ENCODE peak calls at places on chromosome 5, in six cellular contexts. L, A, K, P, Q and J are unnamed samples.

GRCh38 chr5:160312139-160312959 is at the start of gene CCNJL:
- DNase-seq in L (peak), A (no peak), K (peak), P (no peak), Q (peak), J (peak)

GRCh38 chr5:68261174-68262021 is 45.8 kb downstream of the PIK3R1 start:
- DNase-seq in L (no peak), A (no peak), K (no peak), P (no peak), Q (no peak), J (no peak)

GRCh38 chr5:167759411-167759821 is 532.0 kb upstream of the WWC1 start:
- DNase-seq in L (no peak), A (no peak), K (no peak), P (no peak), Q (no peak), J (no peak)

GRCh38 chr5:135392256-135392655 is 6.8 kb downstream of the MACROH2A1 start:
- DNase-seq in L (no peak), A (no peak), K (no peak), P (no peak), Q (no peak), J (no peak)

GRCh38 chr5:135186662-135187522 is 152.9 kb upstream of the PITX1 start:
- DNase-seq in L (no peak), A (no peak), K (peak), P (no peak), Q (no peak), J (peak)

GRCh38 chr5:141493500-141494422 is 4.9 kb downstream of the PCDHGC5 start:
- DNase-seq in L (no peak), A (no peak), K (no peak), P (no peak), Q (no peak), J (no peak)

GRCh38 chr5:17132444-17133083 is 84.9 kb upstream of the BASP1 start:
- DNase-seq in L (no peak), A (no peak), K (peak), P (no peak), Q (peak), J (peak)

GRCh38 chr5:75681125-75681830 is 36.0 kb downstream of the POC5 start:
- DNase-seq in L (peak), A (no peak), K (peak), P (peak), Q (no peak), J (peak)

GRCh38 chr5:77082280-77082679 is 4.8 kb downstream of the ZBED3 start:
- DNase-seq in L (no peak), A (no peak), K (no peak), P (no peak), Q (no peak), J (no peak)

GRCh38 chr5:74579215-74579614 is 61.3 kb downstream of the ENC1 start:
- DNase-seq in L (no peak), A (no peak), K (peak), P (no peak), Q (no peak), J (no peak)

GRCh38 chr5:105428461-105429129 is 1866.0 kb upstream of the NUDT12 start:
- DNase-seq in L (no peak), A (no peak), K (no peak), P (no peak), Q (no peak), J (no peak)

GRCh38 chr5:554284-554988 is 30.2 kb upstream of the SLC9A3 start:
- DNase-seq in L (no peak), A (no peak), K (no peak), P (no peak), Q (no peak), J (no peak)

GRCh38 chr5:29944327-29944726 is 1249.2 kb upstream of the CDH6 start:
- DNase-seq in L (no peak), A (no peak), K (no peak), P (no peak), Q (no peak), J (no peak)

GRCh38 chr5:109740329-109740728 is 50.6 kb downstream of the MAN2A1 start:
- DNase-seq in L (no peak), A (no peak), K (no peak), P (no peak), Q (no peak), J (no peak)

GRCh38 chr5:22372826-22373660 is 480.1 kb downstream of the CDH12 start:
- DNase-seq in L (no peak), A (no peak), K (no peak), P (no peak), Q (no peak), J (no peak)

GRCh38 chr5:2750758-2751464 is 566 bp downstream of the IRX2 start:
- DNase-seq in L (no peak), A (no peak), K (no peak), P (no peak), Q (no peak), J (peak)
- TF ChIP-seq JUND in L (no peak), A (no peak), K (no peak), P (no peak), Q (no peak), J (no peak)

DNA sequence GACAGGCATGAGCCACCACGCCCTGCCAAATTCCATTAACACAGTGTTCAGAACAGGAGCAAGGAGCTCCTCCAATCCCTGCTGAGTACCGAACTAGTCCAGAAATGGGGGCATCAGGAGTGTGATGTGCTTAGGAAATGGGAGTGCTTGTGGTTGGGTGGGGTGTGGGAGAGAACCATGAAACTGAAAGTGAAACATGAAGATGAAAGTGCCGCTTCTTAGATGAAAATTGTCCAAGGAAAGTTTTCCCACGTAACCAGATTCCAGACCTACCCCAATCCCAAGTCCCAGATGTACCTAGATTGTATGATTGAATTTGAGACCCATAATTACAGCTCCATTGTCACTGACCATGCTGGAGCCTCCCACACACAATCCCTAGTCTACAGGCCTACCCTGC is 16.6 kb upstream of the ZNF131 start:
- DNase-seq in L (no peak), A (no peak), K (no peak), P (no peak), Q (no peak), J (no peak)
- TF ChIP-seq JUND in L (no peak), A (no peak), K (no peak), P (no peak), Q (no peak), J (no peak)

GRCh38 chr5:120767171-120767820 is 303.2 kb downstream of the PRR16 start:
- DNase-seq in L (no peak), A (no peak), K (no peak), P (no peak), Q (no peak), J (no peak)

GRCh38 chr5:120771181-120771580 is 307.1 kb downstream of the PRR16 start:
- DNase-seq in L (no peak), A (no peak), K (no peak), P (no peak), Q (no peak), J (no peak)

GRCh38 chr5:120765189-120765588 is 301.1 kb downstream of the PRR16 start:
- DNase-seq in L (no peak), A (no peak), K (no peak), P (no peak), Q (no peak), J (no peak)

GRCh38 chr5:120769291-120769872 is 305.3 kb downstream of the PRR16 start:
- DNase-seq in L (no peak), A (no peak), K (no peak), P (no peak), Q (no peak), J (no peak)
- TF ChIP-seq JUND in L (no peak), A (no peak), K (no peak), P (no peak), Q (no peak), J (no peak)

DNA sequence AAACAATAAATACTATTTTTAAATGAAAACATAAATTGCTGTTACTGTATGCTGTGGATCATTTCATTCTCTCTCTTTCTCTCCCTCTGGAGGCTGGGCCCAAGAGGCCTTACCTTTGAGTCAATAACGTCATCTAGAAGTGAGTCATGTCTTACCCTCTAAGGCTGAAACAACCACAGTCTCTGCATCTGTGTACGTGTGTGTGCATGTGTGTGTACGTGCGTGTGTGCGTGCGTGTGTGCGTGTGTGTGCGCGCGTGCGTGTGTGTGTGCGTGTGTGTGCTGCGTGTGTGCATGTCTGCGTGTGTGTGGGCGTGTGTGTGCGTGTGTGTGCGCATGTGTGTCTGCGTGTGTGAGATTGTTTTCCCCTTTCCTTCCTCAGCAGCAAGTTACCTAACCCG is 13.6 kb upstream of the IL17B start:
- DNase-seq in L (no peak), A (no peak), K (no peak), P (no peak), Q (no peak), J (no peak)
- TF ChIP-seq JUND in L (no peak), A (no peak), K (peak), P (peak), Q (no peak), J (no peak)

DNA sequence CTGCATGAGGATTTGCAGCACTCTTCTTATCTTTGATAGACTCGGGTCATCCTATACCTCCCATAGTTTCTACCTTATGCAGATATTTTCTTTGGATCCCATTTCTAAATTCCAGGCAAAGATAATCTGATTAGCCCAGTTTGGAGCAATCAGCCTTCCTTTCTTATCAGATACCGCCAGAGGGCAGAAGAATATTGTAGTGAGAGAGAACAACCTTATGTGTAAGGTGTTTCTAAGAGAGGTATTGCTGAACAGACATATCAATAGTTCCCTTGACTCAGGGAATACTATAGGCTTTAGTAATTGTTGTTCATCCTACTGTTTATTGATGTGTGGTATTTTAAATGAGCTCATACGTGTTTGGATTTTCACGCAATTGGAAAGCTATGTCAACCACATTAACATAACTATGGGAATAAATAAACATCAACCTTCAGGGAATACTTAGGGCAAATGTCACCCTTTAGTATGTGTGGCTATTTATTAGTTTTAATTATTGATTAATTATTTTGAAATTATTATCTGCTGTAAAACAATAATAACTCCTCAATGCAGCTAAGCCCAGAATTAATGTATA is 1435.2 kb upstream of the CDH9 start:
- DNase-seq in L (peak), A (no peak), K (no peak), P (no peak), Q (no peak), J (peak)
- TF ChIP-seq JUND in L (no peak), A (no peak), K (no peak), P (no peak), Q (no peak), J (no peak)

GRCh38 chr5:24789631-24790354 is 145.0 kb upstream of the CDH10 start:
- DNase-seq in L (no peak), A (no peak), K (no peak), P (no peak), Q (no peak), J (no peak)
- TF ChIP-seq JUND in L (no peak), A (no peak), K (no peak), P (no peak), Q (peak), J (no peak)

DNA sequence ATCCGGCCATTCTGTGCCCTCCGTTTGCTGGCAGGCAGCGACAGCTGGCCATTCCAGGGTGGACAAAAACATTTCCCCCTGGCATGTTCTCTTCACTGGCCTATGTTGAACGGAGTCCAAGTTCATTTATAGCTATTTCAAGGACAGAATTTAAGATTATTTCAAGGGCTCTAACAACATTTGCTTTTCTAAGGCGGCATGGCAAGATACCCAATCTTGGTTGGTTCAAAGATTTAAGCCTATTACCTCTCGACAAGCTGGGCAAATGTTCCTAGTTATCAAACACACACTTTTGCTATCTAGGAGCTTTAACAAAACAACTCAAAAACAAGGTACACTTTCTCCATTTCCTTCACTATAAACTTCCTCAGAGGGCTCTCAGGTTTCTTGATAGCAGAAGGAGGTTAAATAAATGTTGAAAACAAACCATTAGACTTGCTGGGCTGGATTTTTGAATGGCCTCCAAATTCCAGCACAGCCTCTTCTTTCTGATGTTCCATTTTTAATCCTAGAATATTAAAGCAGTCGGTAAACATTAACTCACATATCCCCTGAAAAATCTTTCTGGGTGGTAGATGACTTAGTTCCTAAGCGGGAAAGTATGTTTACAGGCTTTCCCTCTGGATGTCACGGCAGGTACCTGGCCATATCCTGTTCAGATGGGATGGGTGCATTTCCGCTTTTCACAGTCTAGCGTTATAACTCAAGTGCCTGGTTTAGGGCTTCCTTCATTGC is 332.2 kb downstream of the PLK2 start:
- DNase-seq in L (no peak), A (no peak), K (no peak), P (no peak), Q (no peak), J (no peak)
- TF ChIP-seq JUND in L (no peak), A (no peak), K (no peak), P (no peak), Q (no peak), J (no peak)

GRCh38 chr5:140214831-140215230 is 39.8 kb downstream of the CYSTM1 start:
- DNase-seq in L (no peak), A (no peak), K (no peak), P (no peak), Q (no peak), J (peak)
- TF ChIP-seq JUND in L (no peak), A (no peak), K (no peak), P (no peak), Q (peak), J (no peak)